ENCODE peak calls at places on chromosomes 11 and 22, in eight cellular contexts. G is colonic mucosa, W is lower lobe of right lung, H is body of pancreas, D is fibroblast of lung, Q is Karpas-422, F is left ventricle myocardium inferior, E is ovary. S is an unnamed sample.

GRCh38 chr22:45400046-45400445 is 13.4 kb downstream of the SMC1B start:
- DNase-seq in G (no peak), W (no peak), H (no peak), D (no peak), Q (no peak), F (no peak), E (no peak), S (no peak)

GRCh38 chr11:551596-551995 is 8.9 kb downstream of the LMNTD2 start:
- DNase-seq in G (no peak), W (no peak), H (no peak), D (no peak), Q (no peak), F (no peak), E (no peak), S (no peak)

GRCh38 chr11:16607675-16608644 is 130.5 kb upstream of the C11orf58 start:
- DNase-seq in G (peak), W (peak), H (peak), D (peak), Q (no peak), F (peak), E (peak), S (peak)

GRCh38 chr11:57307666-57308270 is 17.0 kb downstream of the TNKS1BP1 start:
- DNase-seq in G (no peak), W (no peak), H (no peak), D (no peak), Q (no peak), F (no peak), E (no peak), S (peak)

GRCh38 chr11:66184728-66185127 is 83.7 kb upstream of the RAB1B start:
- DNase-seq in G (no peak), W (no peak), H (no peak), D (no peak), Q (no peak), F (no peak), E (no peak), S (no peak)

GRCh38 chr22:26642465-26643367 is 14.7 kb upstream of the MIAT start:
- DNase-seq in G (no peak), W (peak), H (no peak), D (peak), Q (peak), F (peak), E (no peak), S (no peak)

GRCh38 chr22:27419473-27419872 is 382.1 kb downstream of the MN1 start:
- DNase-seq in G (no peak), W (no peak), H (no peak), D (peak), Q (no peak), F (no peak), E (no peak), S (no peak)

GRCh38 chr22:44625981-44626687 is 75.9 kb upstream of the PRR5 start:
- DNase-seq in G (peak), W (peak), H (peak), D (peak), Q (peak), F (peak), E (peak), S (peak)

GRCh38 chr11:67295846-67296245 is 6.7 kb downstream of the ANKRD13D start:
- DNase-seq in G (no peak), W (no peak), H (no peak), D (no peak), Q (peak), F (no peak), E (no peak), S (no peak)

GRCh38 chr22:36457688-36458450 is 23.6 kb downstream of the TXN2 start:
- DNase-seq in G (no peak), W (no peak), H (no peak), D (peak), Q (no peak), F (peak), E (peak), S (peak)

GRCh38 chr11:76822406-76822805 is 38.3 kb upstream of the ACER3 start:
- DNase-seq in G (no peak), W (no peak), H (no peak), D (no peak), Q (peak), F (no peak), E (no peak), S (no peak)

GRCh38 chr11:78265326-78265725 is 76.6 kb downstream of the USP35 start:
- DNase-seq in G (no peak), W (no peak), H (no peak), D (no peak), Q (no peak), F (no peak), E (no peak), S (no peak)

GRCh38 chr11:69509381-69509780 is 27.9 kb downstream of the LINC01488 start:
- DNase-seq in G (no peak), W (peak), H (no peak), D (no peak), Q (no peak), F (peak), E (no peak), S (no peak)

GRCh38 chr22:44220727-44221680 is 40.3 kb downstream of the PARVG start:
- DNase-seq in G (no peak), W (no peak), H (no peak), D (no peak), Q (no peak), F (no peak), E (no peak), S (no peak)

GRCh38 chr11:7534030-7534378 is 20.2 kb downstream of the PPFIBP2 start:
- DNase-seq in G (no peak), W (no peak), H (no peak), D (no peak), Q (no peak), F (no peak), E (no peak), S (no peak)

GRCh38 chr11:533049-533585 is 2.3 kb downstream of the HRAS start:
- DNase-seq in G (no peak), W (no peak), H (peak), D (no peak), Q (no peak), F (no peak), E (no peak), S (no peak)

GRCh38 chr11:68396526-68396925 is 64.0 kb upstream of the PPP6R3 start:
- DNase-seq in G (no peak), W (no peak), H (no peak), D (no peak), Q (no peak), F (no peak), E (no peak), S (peak)

GRCh38 chr22:45645150-45645525 is 26.5 kb upstream of the ATXN10 start:
- DNase-seq in G (no peak), W (no peak), H (no peak), D (no peak), Q (no peak), F (no peak), E (no peak), S (no peak)

GRCh38 chr11:16959528-16960100 is 54.6 kb downstream of the PLEKHA7 start:
- DNase-seq in G (no peak), W (no peak), H (no peak), D (no peak), Q (no peak), F (no peak), E (no peak), S (no peak)

GRCh38 chr11:134543144-134544044 is 131.4 kb upstream of the B3GAT1 start:
- DNase-seq in G (no peak), W (no peak), H (no peak), D (no peak), Q (no peak), F (no peak), E (no peak), S (no peak)

GRCh38 chr11:93526691-93527583 is 16.3 kb downstream of the SMCO4 start:
- DNase-seq in G (no peak), W (no peak), H (no peak), D (no peak), Q (no peak), F (no peak), E (no peak), S (no peak)

GRCh38 chr11:134645576-134645975 is 233.5 kb upstream of the B3GAT1 start:
- DNase-seq in G (no peak), W (no peak), H (no peak), D (no peak), Q (no peak), F (no peak), E (no peak), S (no peak)

GRCh38 chr11:121081320-121081719 is 19.7 kb upstream of the TECTA start:
- DNase-seq in G (no peak), W (no peak), H (no peak), D (no peak), Q (no peak), F (no peak), E (no peak), S (no peak)

DNA sequence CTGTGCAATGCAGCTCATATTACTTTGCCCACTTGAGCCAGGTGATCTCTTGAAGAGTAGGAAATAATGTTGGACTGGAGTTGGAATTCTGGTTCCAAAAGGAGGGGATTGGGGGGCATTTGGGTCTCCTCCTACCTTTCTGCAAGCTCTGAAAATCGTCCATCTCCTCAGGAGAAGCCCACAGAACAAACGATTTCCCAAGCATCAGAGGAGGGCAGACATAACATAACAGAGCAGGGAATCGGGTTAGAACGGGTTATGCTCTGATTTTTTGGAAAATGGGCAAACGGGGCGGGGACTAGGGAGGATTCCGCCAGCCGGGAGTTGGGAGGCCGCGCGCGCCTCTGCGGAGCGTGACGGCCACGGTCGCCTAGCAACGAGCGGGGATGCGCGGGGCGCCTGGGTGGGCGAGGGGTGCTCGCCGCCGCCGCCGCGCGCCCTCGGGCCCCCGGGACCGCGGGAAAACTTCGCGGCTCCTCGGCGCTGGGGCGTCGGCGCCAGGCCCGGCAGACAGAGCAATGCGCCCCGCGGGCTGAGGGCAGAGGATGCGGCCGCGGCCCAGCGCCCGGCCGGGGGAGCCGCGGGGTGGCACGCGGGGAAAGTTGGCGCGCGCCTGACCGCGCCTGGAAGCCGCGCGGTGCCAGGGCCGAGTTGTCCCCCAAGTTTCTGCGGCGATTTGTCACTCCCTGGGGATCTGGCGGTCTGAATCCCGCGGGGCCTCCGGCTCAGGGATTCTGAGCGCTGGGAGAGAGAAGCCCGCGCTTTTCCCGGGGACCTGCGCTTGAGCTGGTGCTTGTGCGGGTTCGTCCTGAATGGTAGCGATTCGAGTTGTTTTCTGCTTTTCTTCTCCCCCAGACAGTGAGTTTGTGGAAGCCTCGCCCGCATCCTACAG is 27.8 kb upstream of the AMOTL1 start:
- DNase-seq in G (peak), W (peak), H (peak), D (no peak), Q (no peak), F (peak), E (peak), S (no peak)
- H3K27ac ChIP-seq in G (no peak), W (peak), H (no peak), D (no peak), Q (no peak), F (peak), E (no peak), S (peak)

GRCh38 chr11:20027546-20028014 is 132.7 kb downstream of the DBX1 start:
- DNase-seq in G (no peak), W (no peak), H (no peak), D (peak), Q (no peak), F (no peak), E (no peak), S (no peak)
- H3K27ac ChIP-seq in G (no peak), W (no peak), H (peak), D (no peak), Q (no peak), F (no peak), E (no peak), S (no peak)

DNA sequence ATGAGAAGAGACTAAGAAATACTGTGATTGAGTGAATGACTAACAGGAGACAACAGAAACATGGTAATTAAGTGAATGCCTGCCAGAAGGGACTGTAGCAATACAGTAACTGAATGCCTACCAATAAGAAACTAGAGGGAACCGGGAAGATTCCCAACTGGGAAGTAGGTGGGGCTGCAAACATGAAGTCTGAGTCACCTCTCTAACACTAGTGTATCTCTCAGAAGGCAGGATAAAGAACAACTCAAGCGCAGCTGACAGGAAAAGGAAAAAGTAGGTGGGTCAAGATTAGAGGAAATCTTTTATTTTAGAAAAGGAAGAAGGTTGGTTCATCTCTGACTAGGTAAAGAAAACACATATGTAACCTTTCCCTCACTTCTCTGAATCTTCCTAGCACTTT is 14.0 kb downstream of the C11orf42 start:
- DNase-seq in G (peak), W (no peak), H (no peak), D (peak), Q (no peak), F (no peak), E (no peak), S (no peak)
- H3K27ac ChIP-seq in G (peak), W (peak), H (no peak), D (no peak), Q (no peak), F (peak), E (no peak), S (no peak)

DNA sequence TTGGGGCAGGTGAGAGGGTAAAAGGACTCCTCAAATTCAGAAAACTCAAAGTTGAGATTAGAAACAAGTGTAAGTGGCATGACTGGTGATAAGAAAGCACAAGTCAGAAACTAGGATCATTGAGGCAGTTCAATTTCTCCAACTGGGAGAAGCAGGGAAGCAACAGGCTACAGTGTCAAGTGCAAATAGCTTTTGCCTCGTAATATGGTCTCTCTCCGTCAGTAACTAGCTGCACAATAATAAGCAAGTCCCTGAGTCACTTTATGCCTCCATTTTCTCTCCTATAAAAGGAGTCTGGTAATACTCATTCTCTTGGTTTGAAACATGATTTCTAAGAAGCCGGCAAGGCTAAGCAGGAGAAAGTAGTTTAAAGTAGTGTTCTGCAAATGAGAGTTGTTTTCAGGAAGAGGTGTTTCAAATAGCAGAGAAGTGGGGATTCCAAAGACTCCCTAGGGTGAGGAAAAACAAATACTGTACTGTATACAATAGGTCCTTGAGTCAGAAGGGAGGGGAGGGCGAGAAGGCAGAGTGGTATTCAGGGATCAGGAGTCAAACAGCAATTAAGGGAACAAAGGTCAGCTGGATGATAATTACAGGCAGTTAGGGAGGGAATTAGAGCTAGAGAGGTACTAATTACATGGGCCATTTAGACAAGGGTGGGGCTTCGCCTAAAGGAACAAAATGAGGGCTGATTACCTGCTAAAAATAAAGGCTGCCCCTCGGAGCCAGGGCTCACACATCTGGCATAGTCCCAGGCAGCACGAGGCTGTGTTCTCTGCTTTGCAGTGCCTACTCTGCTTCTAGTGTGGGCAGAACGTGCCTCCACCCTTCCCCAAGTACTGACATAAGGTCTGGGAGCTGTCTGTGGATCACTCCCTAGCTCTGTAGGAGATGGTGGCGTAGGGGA is 96.0 kb upstream of the BDNF start:
- DNase-seq in G (peak), W (no peak), H (no peak), D (no peak), Q (no peak), F (peak), E (no peak), S (no peak)
- H3K27ac ChIP-seq in G (peak), W (no peak), H (no peak), D (no peak), Q (no peak), F (no peak), E (no peak), S (no peak)

GRCh38 chr11:46117842-46118241 is 3.4 kb downstream of the PHF21A start:
- DNase-seq in G (no peak), W (no peak), H (no peak), D (no peak), Q (peak), F (no peak), E (no peak), S (no peak)
- H3K27ac ChIP-seq in G (no peak), W (no peak), H (no peak), D (no peak), Q (peak), F (peak), E (no peak), S (no peak)